ENCODE peak calls at places on chromosomes 4 and X, in four cellular contexts. One of them, this sample, is unnamed.

GRCh38 chrX:26783512-26784225 is 567.7 kb downstream of the MAGEB5 start:
- DNase-seq in Daoy: no peak
- DNase-seq in HS-27A: no peak
- DNase-seq in PC-3: peak
- DNase-seq in this sample: no peak

GRCh38 chrX:140439455-140439854 is 65.4 kb downstream of the SOX3 start:
- DNase-seq in PC-3: peak
- DNase-seq in HS-27A: no peak
- DNase-seq in Daoy: peak
- DNase-seq in this sample: no peak

GRCh38 chrX:153926863-153927685 is 1.0 kb upstream of the ARHGAP4 start:
- DNase-seq in PC-3: peak
- DNase-seq in HS-27A: no peak
- DNase-seq in Daoy: peak
- DNase-seq in this sample: peak

GRCh38 chr4:145935253-145936141 is 3.1 kb downstream of the ZNF827 start:
- DNase-seq in PC-3: no peak
- DNase-seq in Daoy: peak
- DNase-seq in HS-27A: no peak
- DNase-seq in this sample: peak

GRCh38 chr4:82017680-82018079 is 356.1 kb downstream of the HNRNPD start:
- DNase-seq in PC-3: peak
- DNase-seq in Daoy: peak
- DNase-seq in HS-27A: no peak
- DNase-seq in this sample: no peak

GRCh38 chr4:108116423-108117168 is 52.1 kb downstream of the LEF1 start:
- DNase-seq in PC-3: no peak
- DNase-seq in HS-27A: no peak
- DNase-seq in Daoy: no peak
- DNase-seq in this sample: no peak

GRCh38 chr4:187380181-187380581 is 615.4 kb upstream of the ZFP42 start:
- DNase-seq in PC-3: peak
- DNase-seq in HS-27A: no peak
- DNase-seq in Daoy: peak
- DNase-seq in this sample: no peak

GRCh38 chr4:85715996-85716737 is 241.2 kb downstream of the ARHGAP24 start:
- DNase-seq in Daoy: no peak
- DNase-seq in HS-27A: no peak
- DNase-seq in PC-3: no peak
- DNase-seq in this sample: no peak

GRCh38 chr4:185817403-185817818 is 5.4 kb upstream of the SORBS2 start:
- DNase-seq in HS-27A: no peak
- DNase-seq in Daoy: no peak
- DNase-seq in PC-3: no peak
- DNase-seq in this sample: no peak

GRCh38 chrX:109902665-109903064 is 100.2 kb upstream of the TMEM164 start:
- DNase-seq in PC-3: peak
- DNase-seq in HS-27A: no peak
- DNase-seq in Daoy: peak
- DNase-seq in this sample: no peak

GRCh38 chr4:37889849-37890500 is 909 bp upstream of the TBC1D1 start:
- DNase-seq in HS-27A: no peak
- DNase-seq in Daoy: no peak
- DNase-seq in PC-3: no peak
- DNase-seq in this sample: no peak

GRCh38 chr4:91630054-91630453 is 673.7 kb upstream of the GRID2 start:
- DNase-seq in PC-3: no peak
- DNase-seq in HS-27A: no peak
- DNase-seq in Daoy: no peak
- DNase-seq in this sample: no peak

GRCh38 chrX:85243761-85244410 is at the start of the genes SATL1 and ZNF711:
- DNase-seq in PC-3: no peak
- DNase-seq in Daoy: peak
- DNase-seq in HS-27A: no peak
- DNase-seq in this sample: no peak

GRCh38 chr4:7904108-7904516 is 35.5 kb downstream of the AFAP1 start:
- DNase-seq in Daoy: no peak
- DNase-seq in PC-3: no peak
- DNase-seq in HS-27A: no peak
- DNase-seq in this sample: no peak

GRCh38 chr4:41750624-41751324 is 2.2 kb upstream of the PHOX2B start:
- DNase-seq in PC-3: no peak
- DNase-seq in Daoy: no peak
- DNase-seq in HS-27A: no peak
- DNase-seq in this sample: no peak

GRCh38 chr4:104989363-104989762 is 157.3 kb upstream of the TET2 start:
- DNase-seq in PC-3: peak
- DNase-seq in Daoy: peak
- DNase-seq in HS-27A: no peak
- DNase-seq in this sample: no peak

GRCh38 chr4:127400736-127401346 is 231.9 kb upstream of the INTU start:
- DNase-seq in Daoy: peak
- DNase-seq in HS-27A: peak
- DNase-seq in PC-3: peak
- DNase-seq in this sample: peak

GRCh38 chr4:70818173-70818856 is 21.4 kb downstream of the GRSF1 start:
- DNase-seq in HS-27A: no peak
- DNase-seq in Daoy: no peak
- DNase-seq in PC-3: no peak
- DNase-seq in this sample: no peak

GRCh38 chr4:140135529-140136021 is 18.4 kb downstream of the MAML3 start:
- DNase-seq in HS-27A: no peak
- DNase-seq in Daoy: peak
- DNase-seq in PC-3: peak
- DNase-seq in this sample: no peak

GRCh38 chr4:161256716-161257115 is 907.1 kb downstream of the FSTL5 start:
- DNase-seq in PC-3: peak
- DNase-seq in HS-27A: no peak
- DNase-seq in Daoy: no peak
- DNase-seq in this sample: no peak

GRCh38 chr4:8435656-8436121 is 4.8 kb downstream of the ACOX3 start:
- DNase-seq in Daoy: no peak
- DNase-seq in HS-27A: no peak
- DNase-seq in PC-3: no peak
- DNase-seq in this sample: no peak

GRCh38 chr4:71231073-71231752 is 107.6 kb upstream of the SLC4A4 start:
- DNase-seq in HS-27A: peak
- DNase-seq in PC-3: no peak
- DNase-seq in Daoy: no peak
- DNase-seq in this sample: peak

GRCh38 chr4:175048111-175048784 is 130.1 kb downstream of the ADAM29 start:
- DNase-seq in HS-27A: no peak
- DNase-seq in Daoy: no peak
- DNase-seq in PC-3: no peak
- DNase-seq in this sample: no peak

GRCh38 chr4:87219648-87220093 is 747 bp downstream of the KLHL8 start:
- DNase-seq in HS-27A: no peak
- DNase-seq in PC-3: peak
- DNase-seq in Daoy: peak
- DNase-seq in this sample: no peak

GRCh38 chr4:169184686-169185085 is 86.1 kb downstream of the SH3RF1 start:
- DNase-seq in Daoy: no peak
- DNase-seq in HS-27A: no peak
- DNase-seq in PC-3: no peak
- DNase-seq in this sample: no peak

GRCh38 chr4:17816142-17816541 is 5.4 kb downstream of the NCAPG start:
- DNase-seq in Daoy: no peak
- DNase-seq in HS-27A: no peak
- DNase-seq in PC-3: no peak
- DNase-seq in this sample: no peak

GRCh38 chr4:99117876-99118693 is 26.0 kb downstream of the ADH4 start:
- DNase-seq in PC-3: peak
- DNase-seq in HS-27A: no peak
- DNase-seq in Daoy: no peak
- DNase-seq in this sample: peak

GRCh38 chr4:5839332-5839731 is 53.6 kb downstream of the CRMP1 start:
- DNase-seq in PC-3: no peak
- DNase-seq in Daoy: no peak
- DNase-seq in HS-27A: no peak
- DNase-seq in this sample: no peak

GRCh38 chr4:106868381-106869035 is 167.6 kb downstream of the DKK2 start:
- DNase-seq in HS-27A: peak
- DNase-seq in PC-3: peak
- DNase-seq in Daoy: no peak
- DNase-seq in this sample: no peak

GRCh38 chrX:153953342-153953830 is 8.9 kb upstream of the RENBP start:
- DNase-seq in PC-3: peak
- DNase-seq in Daoy: peak
- DNase-seq in HS-27A: no peak
- DNase-seq in this sample: no peak

GRCh38 chr4:186104114-186104894 is at the start of gene FAM149A:
- DNase-seq in Daoy: peak
- DNase-seq in PC-3: no peak
- DNase-seq in HS-27A: no peak
- DNase-seq in this sample: no peak

GRCh38 chr4:153733751-153734448 is 25.9 kb downstream of the RNF175 start:
- DNase-seq in PC-3: no peak
- DNase-seq in HS-27A: no peak
- DNase-seq in Daoy: no peak
- DNase-seq in this sample: no peak

GRCh38 chrX:46913710-46914109 is 1.5 kb downstream of the JADE3 start:
- DNase-seq in HS-27A: no peak
- DNase-seq in PC-3: peak
- DNase-seq in Daoy: peak
- DNase-seq in this sample: no peak

GRCh38 chr4:1614049-1614448 is 70.1 kb downstream of the FAM53A start:
- DNase-seq in HS-27A: no peak
- DNase-seq in Daoy: no peak
- DNase-seq in PC-3: no peak
- DNase-seq in this sample: no peak